ENCODE peak calls at places on chromosome 15, in eight cellular contexts. Y is pancreas; Q is activated naive CD8-positive, alpha-beta T cell treated with anti-CD3 and anti-CD28 coated beads, Interleukin-2, amount 10 ng/mL, durations not matched to agents 7 days and 5 days; S is CD4-positive, alpha-beta T cell; Z is stimulated activated CD4-positive, alpha-beta T cell treated with anti-CD3 and anti-CD28 coated beads, Interleukin-4, amount 100 ng/mL, for 1 hour; F is EL; R is HFFc6; L is activated CD4-positive, CD25-positive, alpha-beta regulatory T cell. A is an unnamed sample.

GRCh38 chr15:100769043-100769974 is 110.3 kb upstream of the ALDH1A3 start:
- DNase-seq in Y (no peak), Q (no peak), S (no peak), Z (no peak), F (no peak), R (no peak), L (no peak), A (no peak)

GRCh38 chr15:48766196-48766595 is 44.7 kb downstream of the CEP152 start:
- DNase-seq in Y (peak), Q (no peak), S (no peak), Z (no peak), F (no peak), R (no peak), L (no peak), A (no peak)

GRCh38 chr15:83170474-83171165 is 37.0 kb downstream of the HDGFL3 start:
- DNase-seq in Y (no peak), Q (no peak), S (no peak), Z (no peak), F (peak), R (peak), L (no peak), A (no peak)

GRCh38 chr15:76994971-76995945 is at the start of gene PSTPIP1:
- DNase-seq in Y (no peak), Q (peak), S (peak), Z (peak), F (no peak), R (no peak), L (peak), A (peak)

GRCh38 chr15:28104326-28104725 is 5.2 kb upstream of the OCA2 start:
- DNase-seq in Y (no peak), Q (no peak), S (no peak), Z (no peak), F (no peak), R (no peak), L (no peak), A (no peak)

GRCh38 chr15:37031198-37031597 is 69.2 kb downstream of the MEIS2 start:
- DNase-seq in Y (no peak), Q (no peak), S (no peak), Z (no peak), F (peak), R (peak), L (no peak), A (no peak)

GRCh38 chr15:62163847-62164499 is 1.1 kb downstream of the C2CD4B start:
- DNase-seq in Y (no peak), Q (peak), S (no peak), Z (no peak), F (peak), R (no peak), L (no peak), A (no peak)

GRCh38 chr15:58522865-58523264 is 91.1 kb downstream of the LIPC start:
- DNase-seq in Y (no peak), Q (no peak), S (no peak), Z (no peak), F (no peak), R (no peak), L (no peak), A (no peak)

GRCh38 chr15:96411056-96412031 is 80.8 kb downstream of the NR2F2 start:
- DNase-seq in Y (no peak), Q (no peak), S (no peak), Z (no peak), F (no peak), R (no peak), L (no peak), A (no peak)

GRCh38 chr15:97652700-97653167 is 307.8 kb upstream of the ARRDC4 start:
- DNase-seq in Y (no peak), Q (no peak), S (no peak), Z (no peak), F (no peak), R (no peak), L (no peak), A (no peak)

GRCh38 chr15:29260896-29261295 is 8.7 kb downstream of the NSMCE3 start:
- DNase-seq in Y (no peak), Q (no peak), S (no peak), Z (no peak), F (no peak), R (no peak), L (no peak), A (no peak)

GRCh38 chr15:66647358-66647757 is 54.7 kb upstream of the SMAD6 start:
- DNase-seq in Y (no peak), Q (no peak), S (no peak), Z (no peak), F (no peak), R (no peak), L (no peak), A (no peak)

GRCh38 chr15:86247249-86247955 is 167.7 kb downstream of the AGBL1 start:
- DNase-seq in Y (no peak), Q (no peak), S (no peak), Z (no peak), F (no peak), R (no peak), L (no peak), A (no peak)

GRCh38 chr15:75775296-75776074 is 62.8 kb upstream of the CSPG4 start:
- DNase-seq in Y (no peak), Q (no peak), S (no peak), Z (no peak), F (peak), R (no peak), L (no peak), A (no peak)

GRCh38 chr15:91849749-91850161 is 3.8 kb upstream of the SLCO3A1 start:
- DNase-seq in Y (no peak), Q (no peak), S (no peak), Z (no peak), F (peak), R (peak), L (no peak), A (no peak)

GRCh38 chr15:58556028-58556361 is 124.2 kb downstream of the LIPC start:
- DNase-seq in Y (no peak), Q (no peak), S (no peak), Z (no peak), F (no peak), R (no peak), L (no peak), A (no peak)

GRCh38 chr15:61880079-61880478 is 180.2 kb downstream of the VPS13C start:
- DNase-seq in Y (no peak), Q (no peak), S (no peak), Z (no peak), F (no peak), R (no peak), L (no peak), A (no peak)

GRCh38 chr15:92613841-92614240 is 41.7 kb downstream of the FAM174B start:
- DNase-seq in Y (no peak), Q (no peak), S (no peak), Z (no peak), F (no peak), R (no peak), L (no peak), A (no peak)

GRCh38 chr15:93019971-93020370 is 69.0 kb downstream of the RGMA start:
- DNase-seq in Y (no peak), Q (no peak), S (no peak), Z (no peak), F (no peak), R (no peak), L (no peak), A (no peak)

GRCh38 chr15:51161491-51162260 is 67.0 kb upstream of the TNFAIP8L3 start:
- DNase-seq in Y (no peak), Q (no peak), S (no peak), Z (no peak), F (peak), R (peak), L (no peak), A (no peak)

GRCh38 chr15:78216276-78217229 is 17.8 kb downstream of the ACSBG1 start:
- DNase-seq in Y (peak), Q (no peak), S (no peak), Z (no peak), F (peak), R (peak), L (no peak), A (no peak)

GRCh38 chr15:99442268-99442897 is 123.4 kb upstream of the MEF2A start:
- DNase-seq in Y (no peak), Q (peak), S (no peak), Z (no peak), F (peak), R (peak), L (no peak), A (no peak)

GRCh38 chr15:75606711-75607684 is 18.5 kb downstream of the SNUPN start:
- DNase-seq in Y (no peak), Q (peak), S (no peak), Z (no peak), F (peak), R (no peak), L (no peak), A (peak)

GRCh38 chr15:40150163-40150925 is 10.5 kb upstream of the BUB1B start:
- DNase-seq in Y (no peak), Q (no peak), S (no peak), Z (no peak), F (peak), R (peak), L (no peak), A (no peak)

GRCh38 chr15:78855746-78856145 is 16.9 kb upstream of the MORF4L1 start:
- DNase-seq in Y (no peak), Q (no peak), S (no peak), Z (no peak), F (peak), R (peak), L (no peak), A (no peak)

GRCh38 chr15:98649996-98650870 is 1.9 kb downstream of the IGF1R start:
- DNase-seq in Y (peak), Q (peak), S (peak), Z (peak), F (peak), R (peak), L (no peak), A (peak)

GRCh38 chr15:57153140-57153539 is 223.2 kb upstream of the CGNL1 start:
- DNase-seq in Y (no peak), Q (no peak), S (no peak), Z (no peak), F (peak), R (no peak), L (no peak), A (no peak)

GRCh38 chr15:48394172-48394571 is 62.9 kb downstream of the DUT start:
- DNase-seq in Y (no peak), Q (no peak), S (no peak), Z (no peak), F (no peak), R (no peak), L (no peak), A (no peak)

GRCh38 chr15:62150445-62150844 is 14.6 kb downstream of the C2CD4B start:
- DNase-seq in Y (no peak), Q (no peak), S (no peak), Z (no peak), F (no peak), R (no peak), L (no peak), A (no peak)

GRCh38 chr15:53625962-53626845 is 133.3 kb downstream of the WDR72 start:
- DNase-seq in Y (no peak), Q (no peak), S (no peak), Z (no peak), F (no peak), R (no peak), L (no peak), A (no peak)

GRCh38 chr15:92142242-92143232 is 251.1 kb upstream of the ST8SIA2 start:
- DNase-seq in Y (no peak), Q (no peak), S (no peak), Z (no peak), F (no peak), R (no peak), L (no peak), A (no peak)

GRCh38 chr15:68576253-68577236 is 2.2 kb upstream of the CORO2B start:
- DNase-seq in Y (no peak), Q (no peak), S (no peak), Z (no peak), F (no peak), R (no peak), L (no peak), A (no peak)

GRCh38 chr15:80580107-80580506 is 115.0 kb upstream of the ABHD17C start:
- DNase-seq in Y (no peak), Q (no peak), S (no peak), Z (no peak), F (peak), R (peak), L (no peak), A (no peak)

GRCh38 chr15:98420837-98421236 is 227.5 kb upstream of the IGF1R start:
- DNase-seq in Y (no peak), Q (no peak), S (no peak), Z (no peak), F (no peak), R (no peak), L (no peak), A (no peak)

GRCh38 chr15:77837649-77838025 is 204.9 kb upstream of the LINGO1 start:
- DNase-seq in Y (no peak), Q (no peak), S (no peak), Z (no peak), F (no peak), R (no peak), L (no peak), A (no peak)

GRCh38 chr15:73930371-73930770 is 4.1 kb downstream of the LOXL1 start:
- DNase-seq in Y (no peak), Q (no peak), S (no peak), Z (no peak), F (peak), R (peak), L (no peak), A (no peak)

GRCh38 chr15:31262901-31263671 is 63.5 kb upstream of the KLF13 start:
- DNase-seq in Y (no peak), Q (peak), S (no peak), Z (no peak), F (peak), R (no peak), L (no peak), A (no peak)

GRCh38 chr15:94749848-94750617 is 518.7 kb downstream of the MCTP2 start:
- DNase-seq in Y (no peak), Q (no peak), S (no peak), Z (no peak), F (no peak), R (no peak), L (no peak), A (no peak)

GRCh38 chr15:41773332-41773728 is 954 bp upstream of the MAPKBP1 start:
- DNase-seq in Y (no peak), Q (no peak), S (no peak), Z (no peak), F (no peak), R (no peak), L (no peak), A (no peak)

GRCh38 chr15:72168833-72169232 is 28.8 kb downstream of the GRAMD2A start:
- DNase-seq in Y (no peak), Q (no peak), S (no peak), Z (no peak), F (no peak), R (no peak), L (no peak), A (no peak)

A was measured in activated gamma-delta T cell treated with Interleukin-2 at 50 U/mL for 16 hours.